ENCODE peak calls at places on chromosome 6, in ten cellular contexts. N, Y, J, L, F, V, W, T, B and Q are unnamed samples.

GRCh38 chr6:11536795-11537194 is 754 bp upstream of the TMEM170B start:
- DNase-seq in V (no peak), B (no peak), L (no peak), T (no peak), Y (no peak), N (no peak), J (no peak), W (peak), F (no peak), Q (no peak)

GRCh38 chr6:110811187-110811586 is 4.1 kb downstream of the CDK19 start:
- DNase-seq in F (no peak), V (no peak), N (peak), L (no peak), J (no peak), W (no peak), Y (no peak), B (no peak), T (no peak), Q (no peak)

GRCh38 chr6:134063966-134064445 is 11.6 kb upstream of the SLC2A12 start:
- DNase-seq in V (peak), N (peak), F (no peak), W (peak), L (peak), J (peak), Y (peak), T (peak), B (peak), Q (peak)

GRCh38 chr6:3671382-3671781 is 80.1 kb downstream of the PXDC1 start:
- DNase-seq in T (no peak), Y (no peak), J (no peak), L (no peak), W (no peak), F (no peak), N (no peak), B (no peak), V (no peak), Q (no peak)

GRCh38 chr6:114304304-114304887 is 38.4 kb downstream of the HS3ST5 start:
- DNase-seq in Y (peak), B (no peak), F (no peak), L (no peak), V (peak), J (peak), T (peak), N (no peak), W (no peak), Q (peak)

GRCh38 chr6:53767941-53768340 is 26.9 kb upstream of the LRRC1 start:
- DNase-seq in L (no peak), V (no peak), B (no peak), N (no peak), J (no peak), Y (no peak), W (no peak), T (no peak), F (no peak), Q (no peak)

GRCh38 chr6:133741375-133741861 is 147.5 kb upstream of the TCF21 start:
- DNase-seq in L (no peak), F (no peak), N (no peak), V (peak), W (no peak), J (peak), B (no peak), Y (peak), T (peak), Q (peak)

GRCh38 chr6:170229851-170230519 is 60.9 kb downstream of the DLL1 start:
- DNase-seq in W (peak), N (no peak), T (no peak), Y (no peak), L (no peak), B (no peak), F (no peak), J (no peak), V (no peak), Q (no peak)

GRCh38 chr6:132096996-132097395 is 145.8 kb upstream of the CCN2 start:
- DNase-seq in L (no peak), W (no peak), T (no peak), J (no peak), N (no peak), V (no peak), B (no peak), Y (no peak), F (no peak), Q (peak)

GRCh38 chr6:7041511-7042026 is 66.2 kb upstream of the RREB1 start:
- DNase-seq in T (no peak), J (no peak), F (no peak), N (no peak), Y (no peak), L (no peak), B (no peak), V (peak), W (no peak), Q (no peak)

GRCh38 chr6:48423640-48424365 is 312.8 kb upstream of the PTCHD4 start:
- DNase-seq in F (no peak), V (peak), W (no peak), Y (peak), L (no peak), N (no peak), J (peak), B (no peak), T (peak), Q (peak)

GRCh38 chr6:33787336-33787953 is 1.5 kb downstream of the LEMD2 start:
- DNase-seq in Y (peak), V (no peak), N (no peak), T (peak), J (peak), F (no peak), B (no peak), L (peak), W (peak), Q (peak)

GRCh38 chr6:33786736-33787135 is 2.2 kb downstream of the LEMD2 start:
- DNase-seq in B (no peak), N (no peak), W (no peak), T (no peak), Y (no peak), L (no peak), F (no peak), V (no peak), J (no peak), Q (no peak)

GRCh38 chr6:33789550-33789895 is 593 bp upstream of the LEMD2 start:
- DNase-seq in L (no peak), N (no peak), W (no peak), T (no peak), J (no peak), V (no peak), Y (no peak), F (no peak), B (no peak), Q (no peak)

GRCh38 chr6:33788694-33789549 is at the start of gene LEMD2:
- DNase-seq in V (peak), F (peak), L (peak), Y (peak), B (peak), J (peak), W (peak), T (peak), N (peak), Q (peak)

GRCh38 chr6:33787954-33788693 is 806 bp downstream of the LEMD2 start:
- DNase-seq in N (peak), Y (peak), J (peak), B (peak), W (peak), T (peak), F (no peak), L (peak), V (peak), Q (peak)
- TF ChIP-seq CTCF in N (no peak), Y (no peak), J (no peak), B (no peak), W (no peak), T (peak), F (no peak), L (no peak), V (no peak), Q (no peak)

DNA sequence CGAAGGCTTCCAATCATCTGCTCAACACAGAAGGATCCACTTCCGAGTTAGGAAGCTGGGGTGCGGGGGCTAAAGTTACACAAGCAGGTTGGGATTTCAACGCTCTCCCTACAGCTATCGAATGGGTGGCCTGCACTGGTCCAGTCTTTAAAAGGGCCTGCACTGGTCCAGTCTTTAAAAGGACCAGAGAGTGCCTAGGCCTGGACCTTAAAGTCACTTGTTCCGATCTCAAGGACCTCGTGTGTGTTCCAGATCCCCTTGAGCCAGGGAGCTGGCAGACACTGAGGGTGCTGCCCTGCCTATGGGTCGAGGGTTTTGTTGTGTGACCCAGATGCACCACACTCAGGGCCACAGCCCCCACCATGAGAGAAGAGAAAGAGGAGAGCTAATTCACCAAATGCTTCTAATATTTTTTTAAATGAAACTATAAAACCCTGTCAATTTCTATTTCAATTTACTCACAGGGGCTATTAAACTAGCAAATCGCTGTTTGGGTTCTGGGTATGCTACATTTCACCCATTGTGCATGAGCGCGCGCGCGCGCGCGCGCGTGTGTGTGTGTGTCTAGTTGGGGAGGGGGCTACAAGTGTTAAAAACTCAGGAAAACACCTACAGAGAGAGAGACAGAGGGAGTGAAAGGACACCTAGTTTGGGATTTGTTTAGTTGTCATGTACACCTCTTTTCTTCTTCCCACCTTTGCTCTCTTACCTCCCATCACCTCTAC is 7.5 kb downstream of the TFAP2B start:
- DNase-seq in W (no peak), F (no peak), T (no peak), J (no peak), L (no peak), Y (no peak), N (no peak), V (no peak), B (no peak), Q (no peak)
- H3K4me3 ChIP-seq in W (no peak), F (no peak), T (no peak), J (no peak), L (no peak), Y (no peak), N (no peak), V (no peak), B (no peak), Q (no peak)

DNA sequence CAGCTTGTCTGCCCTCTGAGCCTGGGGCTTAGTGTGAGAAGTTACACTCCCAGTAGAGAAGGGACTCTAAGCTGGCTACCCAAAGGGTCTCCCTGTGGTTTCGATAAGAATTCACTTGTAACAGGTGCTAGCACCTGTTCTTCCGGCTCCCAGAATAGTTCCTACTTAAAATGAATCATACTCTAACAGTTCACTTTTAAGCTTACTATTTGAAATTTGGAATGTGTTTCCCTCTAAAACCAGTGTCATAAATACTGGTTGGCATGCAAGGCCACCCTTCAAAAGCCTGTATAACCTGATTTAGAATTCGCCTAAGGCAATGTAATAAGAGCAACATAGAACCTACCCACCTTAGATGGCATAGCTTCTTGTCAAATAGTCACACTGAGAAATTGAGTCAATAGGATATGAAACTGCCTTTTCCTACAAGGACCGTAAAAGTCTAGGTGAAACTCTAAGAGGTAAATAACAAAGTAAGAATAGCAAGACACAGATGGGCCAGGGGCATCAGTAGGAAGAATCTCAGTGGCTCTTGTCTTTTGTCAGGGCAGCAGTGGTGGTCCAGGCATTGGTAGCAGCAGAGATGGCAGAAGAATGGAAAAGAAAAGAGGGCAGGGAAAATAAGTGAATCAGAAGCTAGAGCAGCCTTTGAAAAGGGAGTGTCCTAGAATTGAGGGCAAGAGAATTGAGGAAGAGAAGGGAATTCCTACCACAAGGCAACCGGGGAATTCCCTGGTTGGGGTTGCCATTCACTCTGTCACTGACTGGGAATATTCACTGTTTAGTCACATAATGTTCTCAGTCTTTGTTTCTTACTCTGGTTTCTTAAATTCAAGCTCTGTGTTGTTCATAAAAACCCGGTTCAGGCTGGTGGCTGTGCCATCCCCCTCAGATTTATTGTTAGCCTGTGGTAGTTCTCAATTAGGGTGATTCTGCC is 91.5 kb downstream of the HIVEP2 start:
- DNase-seq in W (no peak), V (no peak), B (no peak), L (no peak), N (no peak), T (no peak), Y (peak), J (peak), F (no peak), Q (peak)
- TF ChIP-seq CTCF in W (no peak), V (no peak), B (no peak), L (no peak), N (no peak), T (no peak), Y (no peak), J (no peak), F (no peak), Q (no peak)

GRCh38 chr6:156396791-156397418 is 380.3 kb upstream of the ARID1B start:
- DNase-seq in J (no peak), F (no peak), Y (no peak), N (peak), W (no peak), T (no peak), B (no peak), L (no peak), V (no peak), Q (no peak)
- H3K4me3 ChIP-seq in J (no peak), F (no peak), Y (no peak), N (no peak), W (no peak), T (no peak), B (no peak), L (no peak), V (no peak), Q (no peak)

GRCh38 chr6:34559651-34560365 is 3.7 kb upstream of the SPDEF start:
- DNase-seq in W (no peak), B (no peak), Y (no peak), T (no peak), V (no peak), J (no peak), N (no peak), F (no peak), L (no peak), Q (no peak)

GRCh38 chr6:34556031-34556471 is at the start of gene SPDEF:
- DNase-seq in J (no peak), B (no peak), Y (peak), V (peak), W (no peak), N (no peak), T (no peak), F (no peak), L (peak), Q (no peak)

GRCh38 chr6:34557228-34557627 is 1.1 kb upstream of the SPDEF start:
- DNase-seq in Y (no peak), B (no peak), L (no peak), T (no peak), J (no peak), N (no peak), V (no peak), F (no peak), W (no peak), Q (no peak)

GRCh38 chr6:34556493-34556892 is 364 bp upstream of the SPDEF start:
- DNase-seq in Y (no peak), W (no peak), N (no peak), T (no peak), B (no peak), J (no peak), F (no peak), V (no peak), L (no peak), Q (no peak)

GRCh38 chr6:34558172-34558714 is 2.1 kb upstream of the SPDEF start:
- DNase-seq in Y (no peak), F (no peak), V (no peak), W (no peak), J (no peak), T (no peak), L (no peak), N (no peak), B (no peak), Q (no peak)
- TF ChIP-seq CTCF in Y (no peak), F (no peak), V (no peak), W (no peak), J (no peak), T (no peak), L (no peak), N (no peak), B (no peak), Q (no peak)

GRCh38 chr6:90159452-90159851 is 137.2 kb downstream of the BACH2 start:
- DNase-seq in B (no peak), V (no peak), J (no peak), L (no peak), N (no peak), W (no peak), T (no peak), Y (no peak), F (no peak), Q (no peak)
- H3K4me3 ChIP-seq in B (no peak), V (no peak), J (no peak), L (no peak), N (no peak), W (no peak), T (no peak), Y (no peak), F (no peak), Q (no peak)

GRCh38 chr6:27406085-27406484 is 17.5 kb downstream of the ZNF391 start:
- DNase-seq in N (no peak), B (no peak), Y (no peak), T (no peak), J (no peak), V (no peak), W (no peak), F (no peak), L (no peak), Q (no peak)
- TF ChIP-seq CTCF in N (no peak), B (no peak), Y (no peak), T (no peak), J (no peak), V (no peak), W (no peak), F (no peak), L (no peak), Q (no peak)